ENCODE peak calls at places on chromosomes 1 and 21, in eight cellular contexts. One of them, this sample, is unnamed.

GRCh38 chr1:30955448-30956015 is 47.0 kb upstream of the SDC3 start:
- ATAC-seq in A549: no peak
- ATAC-seq in pancreas: no peak
- ATAC-seq in stimulated activated naive CD8-positive, alpha-beta T cell treated with anti-CD3 and anti-CD28 coated beads, Interleukin-15, amount 100 ng/mL, for 72 hours: no peak
- ATAC-seq in K562: no peak
- ATAC-seq in GM23338: no peak
- ATAC-seq in activated T-helper 17 cell treated with anti-CD3 and anti-CD28 coated beads, Interleukin-2, amount 50 U/mL, for 72 hours: no peak
- ATAC-seq in RWPE2: peak
- ATAC-seq in this sample: no peak

GRCh38 chr1:51192213-51192843 is 43.7 kb upstream of the RNF11 start:
- ATAC-seq in A549: peak
- ATAC-seq in pancreas: peak
- ATAC-seq in stimulated activated naive CD8-positive, alpha-beta T cell treated with anti-CD3 and anti-CD28 coated beads, Interleukin-15, amount 100 ng/mL, for 72 hours: peak
- ATAC-seq in K562: peak
- ATAC-seq in GM23338: peak
- ATAC-seq in activated T-helper 17 cell treated with anti-CD3 and anti-CD28 coated beads, Interleukin-2, amount 50 U/mL, for 72 hours: no peak
- ATAC-seq in RWPE2: peak
- ATAC-seq in this sample: no peak

GRCh38 chr1:94808682-94809081 is 11.5 kb upstream of the SLC44A3 start:
- ATAC-seq in A549: no peak
- ATAC-seq in pancreas: no peak
- ATAC-seq in stimulated activated naive CD8-positive, alpha-beta T cell treated with anti-CD3 and anti-CD28 coated beads, Interleukin-15, amount 100 ng/mL, for 72 hours: no peak
- ATAC-seq in K562: no peak
- ATAC-seq in GM23338: no peak
- ATAC-seq in activated T-helper 17 cell treated with anti-CD3 and anti-CD28 coated beads, Interleukin-2, amount 50 U/mL, for 72 hours: no peak
- ATAC-seq in RWPE2: no peak
- ATAC-seq in this sample: no peak

GRCh38 chr1:235947989-235948388 is 81.3 kb upstream of the LYST start:
- ATAC-seq in A549: no peak
- ATAC-seq in pancreas: no peak
- ATAC-seq in stimulated activated naive CD8-positive, alpha-beta T cell treated with anti-CD3 and anti-CD28 coated beads, Interleukin-15, amount 100 ng/mL, for 72 hours: no peak
- ATAC-seq in K562: no peak
- ATAC-seq in GM23338: no peak
- ATAC-seq in activated T-helper 17 cell treated with anti-CD3 and anti-CD28 coated beads, Interleukin-2, amount 50 U/mL, for 72 hours: no peak
- ATAC-seq in RWPE2: no peak
- ATAC-seq in this sample: no peak

GRCh38 chr1:214260561-214261205 is 20.3 kb upstream of the SMYD2 start:
- ATAC-seq in A549: no peak
- ATAC-seq in pancreas: no peak
- ATAC-seq in stimulated activated naive CD8-positive, alpha-beta T cell treated with anti-CD3 and anti-CD28 coated beads, Interleukin-15, amount 100 ng/mL, for 72 hours: no peak
- ATAC-seq in K562: no peak
- ATAC-seq in GM23338: no peak
- ATAC-seq in activated T-helper 17 cell treated with anti-CD3 and anti-CD28 coated beads, Interleukin-2, amount 50 U/mL, for 72 hours: no peak
- ATAC-seq in RWPE2: no peak
- ATAC-seq in this sample: no peak

GRCh38 chr1:62367005-62367547 is 47.8 kb upstream of the KANK4 start:
- ATAC-seq in A549: no peak
- ATAC-seq in pancreas: no peak
- ATAC-seq in stimulated activated naive CD8-positive, alpha-beta T cell treated with anti-CD3 and anti-CD28 coated beads, Interleukin-15, amount 100 ng/mL, for 72 hours: no peak
- ATAC-seq in K562: no peak
- ATAC-seq in GM23338: no peak
- ATAC-seq in activated T-helper 17 cell treated with anti-CD3 and anti-CD28 coated beads, Interleukin-2, amount 50 U/mL, for 72 hours: no peak
- ATAC-seq in RWPE2: no peak
- ATAC-seq in this sample: no peak

GRCh38 chr21:43800124-43800523 is 10.7 kb downstream of the RRP1 start:
- ATAC-seq in A549: no peak
- ATAC-seq in pancreas: no peak
- ATAC-seq in stimulated activated naive CD8-positive, alpha-beta T cell treated with anti-CD3 and anti-CD28 coated beads, Interleukin-15, amount 100 ng/mL, for 72 hours: no peak
- ATAC-seq in K562: no peak
- ATAC-seq in GM23338: no peak
- ATAC-seq in activated T-helper 17 cell treated with anti-CD3 and anti-CD28 coated beads, Interleukin-2, amount 50 U/mL, for 72 hours: no peak
- ATAC-seq in RWPE2: no peak
- ATAC-seq in this sample: no peak

GRCh38 chr1:14039894-14040430 is 340.0 kb downstream of the PRDM2 start:
- ATAC-seq in A549: no peak
- ATAC-seq in pancreas: no peak
- ATAC-seq in stimulated activated naive CD8-positive, alpha-beta T cell treated with anti-CD3 and anti-CD28 coated beads, Interleukin-15, amount 100 ng/mL, for 72 hours: no peak
- ATAC-seq in K562: no peak
- ATAC-seq in GM23338: no peak
- ATAC-seq in activated T-helper 17 cell treated with anti-CD3 and anti-CD28 coated beads, Interleukin-2, amount 50 U/mL, for 72 hours: no peak
- ATAC-seq in RWPE2: peak
- ATAC-seq in this sample: no peak

GRCh38 chr1:81876901-81877750 is 76.4 kb downstream of the ADGRL2 start:
- ATAC-seq in A549: no peak
- ATAC-seq in pancreas: peak
- ATAC-seq in stimulated activated naive CD8-positive, alpha-beta T cell treated with anti-CD3 and anti-CD28 coated beads, Interleukin-15, amount 100 ng/mL, for 72 hours: no peak
- ATAC-seq in K562: no peak
- ATAC-seq in GM23338: peak
- ATAC-seq in activated T-helper 17 cell treated with anti-CD3 and anti-CD28 coated beads, Interleukin-2, amount 50 U/mL, for 72 hours: no peak
- ATAC-seq in RWPE2: peak
- ATAC-seq in this sample: no peak

GRCh38 chr1:12525311-12526181 is 92.5 kb downstream of the DHRS3 start:
- ATAC-seq in A549: peak
- ATAC-seq in pancreas: peak
- ATAC-seq in stimulated activated naive CD8-positive, alpha-beta T cell treated with anti-CD3 and anti-CD28 coated beads, Interleukin-15, amount 100 ng/mL, for 72 hours: no peak
- ATAC-seq in K562: no peak
- ATAC-seq in GM23338: no peak
- ATAC-seq in activated T-helper 17 cell treated with anti-CD3 and anti-CD28 coated beads, Interleukin-2, amount 50 U/mL, for 72 hours: no peak
- ATAC-seq in RWPE2: no peak
- ATAC-seq in this sample: no peak

GRCh38 chr1:78370779-78371482 is 119.8 kb upstream of the PTGFR start:
- ATAC-seq in A549: no peak
- ATAC-seq in pancreas: no peak
- ATAC-seq in stimulated activated naive CD8-positive, alpha-beta T cell treated with anti-CD3 and anti-CD28 coated beads, Interleukin-15, amount 100 ng/mL, for 72 hours: no peak
- ATAC-seq in K562: no peak
- ATAC-seq in GM23338: no peak
- ATAC-seq in activated T-helper 17 cell treated with anti-CD3 and anti-CD28 coated beads, Interleukin-2, amount 50 U/mL, for 72 hours: no peak
- ATAC-seq in RWPE2: peak
- ATAC-seq in this sample: no peak

GRCh38 chr1:66747500-66747899 is 4.8 kb upstream of the DYNLT5 start:
- ATAC-seq in A549: no peak
- ATAC-seq in pancreas: no peak
- ATAC-seq in stimulated activated naive CD8-positive, alpha-beta T cell treated with anti-CD3 and anti-CD28 coated beads, Interleukin-15, amount 100 ng/mL, for 72 hours: no peak
- ATAC-seq in K562: no peak
- ATAC-seq in GM23338: no peak
- ATAC-seq in activated T-helper 17 cell treated with anti-CD3 and anti-CD28 coated beads, Interleukin-2, amount 50 U/mL, for 72 hours: no peak
- ATAC-seq in RWPE2: peak
- ATAC-seq in this sample: no peak